ENCODE peak calls at places on chromosomes 11 and 22, in four cellular contexts. T is heart left ventricle, D is iris pigment epithelial cell, R is MCF 10A. K is an unnamed sample.

GRCh38 chr11:63945482-63946163 is 6.8 kb downstream of the NAA40 start:
- DNase-seq in T (peak), R (peak), D (peak), K (peak)

GRCh38 chr22:49364398-49364797 is 463.3 kb downstream of the BRD1 start:
- DNase-seq in R (no peak), D (no peak), T (no peak), K (no peak)

GRCh38 chr11:78040691-78041379 is 17.8 kb upstream of the KCTD14 start:
- DNase-seq in R (peak), T (no peak), D (no peak), K (no peak)

GRCh38 chr11:72136677-72137255 is 1.2 kb downstream of the FOLR3 start:
- DNase-seq in D (no peak), T (no peak), R (no peak), K (no peak)

GRCh38 chr11:15141381-15141780 is 26.7 kb downstream of the INSC start:
- DNase-seq in D (no peak), R (no peak), T (no peak), K (no peak)

GRCh38 chr11:82792319-82792718 is 58.7 kb upstream of the FAM181B start:
- DNase-seq in D (no peak), R (no peak), T (no peak), K (no peak)

GRCh38 chr22:19396561-19396933 is 35.0 kb downstream of the HIRA start:
- DNase-seq in R (no peak), D (no peak), T (no peak), K (no peak)

GRCh38 chr11:78189851-78190250 is 1.1 kb downstream of the USP35 start:
- DNase-seq in D (no peak), T (no peak), R (no peak), K (no peak)

GRCh38 chr11:8291421-8292350 is 28.0 kb upstream of the LMO1 start:
- DNase-seq in D (no peak), T (no peak), R (no peak), K (no peak)

GRCh38 chr22:42365337-42365865 is 66.8 kb downstream of the NFAM1 start:
- DNase-seq in D (no peak), R (no peak), T (no peak), K (no peak)

GRCh38 chr11:95536049-95536448 is 253.5 kb downstream of the FAM76B start:
- DNase-seq in D (peak), T (no peak), R (no peak), K (no peak)

GRCh38 chr11:67534070-67534679 is 10.9 kb upstream of the CABP2 start:
- DNase-seq in R (peak), D (no peak), T (no peak), K (no peak)

GRCh38 chr11:5597953-5598352 is 1.5 kb downstream of the TRIM6 start:
- DNase-seq in R (no peak), D (no peak), T (no peak), K (no peak)

GRCh38 chr11:44894217-44894617 is 56.5 kb downstream of the TP53I11 start:
- DNase-seq in D (peak), R (peak), T (peak), K (peak)

GRCh38 chr11:117180020-117180419 is 1.5 kb downstream of the SIDT2 start:
- DNase-seq in T (no peak), R (no peak), D (no peak), K (no peak)

GRCh38 chr22:44340271-44341239 is 27.8 kb upstream of the SHISAL1 start:
- DNase-seq in T (no peak), R (no peak), D (no peak), K (peak)

GRCh38 chr11:12076840-12077534 is 33.4 kb upstream of the MICAL2 start:
- DNase-seq in T (no peak), R (peak), D (no peak), K (peak)

GRCh38 chr11:127071606-127072005 is 71.0 kb upstream of the KIRREL3 start:
- DNase-seq in R (no peak), D (no peak), T (no peak), K (no peak)

GRCh38 chr11:75313457-75314272 is 37.8 kb downstream of the ARRB1 start:
- DNase-seq in T (peak), D (peak), R (peak), K (no peak)

GRCh38 chr11:17379383-17380180 is 8.9 kb downstream of the KCNJ11 start:
- DNase-seq in T (no peak), D (no peak), R (no peak), K (no peak)

GRCh38 chr11:108069947-108070346 is 51.4 kb upstream of the ACAT1 start:
- DNase-seq in R (peak), T (no peak), D (peak), K (no peak)

GRCh38 chr11:69102732-69103615 is 52.8 kb upstream of the SMIM38 start:
- DNase-seq in R (no peak), T (no peak), D (no peak), K (no peak)

K was measured in cerebellum.